ENCODE peak calls at places on chromosomes 12 and 14, in five cellular contexts. O, F, H, Q and V are unnamed samples.

GRCh38 chr14:94001501-94002396 is 4.6 kb downstream of the CCDC197 start:
- DNase-seq in O (peak), F (peak), H (peak), Q (peak), V (no peak)

GRCh38 chr12:98256830-98257229 is 258.6 kb upstream of the TMPO start:
- DNase-seq in O (no peak), F (no peak), H (no peak), Q (no peak), V (no peak)

GRCh38 chr12:4227046-4227445 is 46.5 kb upstream of the CCND2 start:
- DNase-seq in O (no peak), F (no peak), H (no peak), Q (no peak), V (no peak)

GRCh38 chr14:100375273-100375962 is 52.3 kb downstream of the SLC25A47 start:
- DNase-seq in O (peak), F (peak), H (peak), Q (peak), V (peak)

GRCh38 chr14:89226789-89227489 is 190.1 kb downstream of the FOXN3 start:
- DNase-seq in O (no peak), F (no peak), H (no peak), Q (no peak), V (no peak)

GRCh38 chr12:53049582-53050318 is at the start of gene TNS2:
- DNase-seq in O (peak), F (no peak), H (peak), Q (peak), V (no peak)

GRCh38 chr12:49121047-49121696 is 10.0 kb downstream of the TUBA1B start:
- DNase-seq in O (peak), F (no peak), H (no peak), Q (peak), V (no peak)

GRCh38 chr12:16238661-16239060 is 38.8 kb downstream of the SLC15A5 start:
- DNase-seq in O (no peak), F (no peak), H (no peak), Q (no peak), V (no peak)

GRCh38 chr14:90381999-90382451 is 14.8 kb upstream of the CALM1 start:
- DNase-seq in O (no peak), F (no peak), H (peak), Q (peak), V (no peak)

GRCh38 chr14:105095236-105095805 is 30.1 kb upstream of the GPR132 start:
- DNase-seq in O (peak), F (no peak), H (peak), Q (no peak), V (no peak)

GRCh38 chr12:95445884-95446482 is 28.0 kb upstream of the METAP2 start:
- DNase-seq in O (peak), F (no peak), H (no peak), Q (no peak), V (no peak)
- H3K4me3 ChIP-seq in O (no peak), F (no peak), H (no peak), Q (no peak), V (no peak)

GRCh38 chr14:71143391-71144290 is 236.4 kb downstream of the PCNX1 start:
- DNase-seq in O (peak), F (peak), H (no peak), Q (no peak), V (no peak)
- TF ChIP-seq CTCF in O (no peak), F (no peak), H (no peak), Q (no peak), V (no peak)

DNA sequence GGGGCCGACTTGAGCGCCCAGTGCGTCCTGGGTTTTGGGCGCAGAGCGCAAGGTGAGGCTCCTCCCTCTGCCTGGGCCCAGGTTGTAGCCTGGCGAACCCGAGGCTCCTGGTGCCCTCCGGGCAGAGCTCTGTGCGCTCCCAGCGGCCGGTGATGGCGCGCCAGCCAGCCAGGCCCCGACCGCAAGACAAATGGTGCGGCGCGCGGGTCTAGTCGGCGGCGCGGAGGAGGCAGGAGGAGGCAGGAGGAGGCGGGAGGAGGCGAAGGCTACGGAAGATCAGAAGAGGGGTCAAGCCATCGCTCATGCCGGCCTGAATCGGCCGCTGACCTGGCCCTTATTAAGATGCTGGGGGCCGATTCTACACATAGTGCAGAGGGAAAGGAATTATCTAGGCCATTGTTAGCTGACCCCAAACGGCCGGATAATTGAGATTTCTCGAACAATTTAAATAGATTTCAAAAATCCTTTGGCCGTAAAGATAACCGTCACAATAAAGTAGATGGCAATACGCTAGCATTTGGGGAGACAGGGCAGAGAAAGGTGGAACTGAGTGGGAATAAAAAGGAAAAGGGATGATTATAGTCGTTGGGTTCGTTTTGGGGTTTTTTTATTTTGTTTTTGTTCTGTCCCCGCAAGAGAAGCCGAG is 2.8 kb downstream of the TBX5 start:
- DNase-seq in O (peak), F (no peak), H (no peak), Q (no peak), V (no peak)
- H3K4me3 ChIP-seq in O (no peak), F (peak), H (peak), Q (no peak), V (peak)

GRCh38 chr12:26058308-26058707 is 66.5 kb downstream of the BHLHE41 start:
- DNase-seq in O (no peak), F (no peak), H (no peak), Q (no peak), V (no peak)
- TF ChIP-seq CTCF in O (no peak), F (no peak), H (no peak), Q (no peak), V (no peak)